ENCODE peak calls at places on chromosome 17, in ten cellular contexts. E is GM13976, K is fibroblast of lung, V is cardiac fibroblast, C is colonic mucosa, I is progenitor cell of endocrine pancreas, L is A549, G is cardiac muscle cell, Y is tibial nerve, J is neural crest cell. H is an unnamed sample.

GRCh38 chr17:45118691-45119090 is 13.6 kb downstream of the PLCD3 start:
- DNase-seq in E (no peak), K (no peak), V (no peak), C (no peak), I (no peak), L (no peak), G (no peak), Y (no peak), J (no peak), H (no peak)

GRCh38 chr17:81867123-81867951 is 3.8 kb downstream of the ARHGDIA start:
- DNase-seq in E (no peak), K (peak), V (peak), C (peak), I (no peak), L (peak), G (peak), Y (no peak), J (no peak), H (no peak)

GRCh38 chr17:10803830-10804498 is at the start of gene TMEM238L:
- DNase-seq in E (no peak), K (no peak), V (no peak), C (peak), I (no peak), L (no peak), G (no peak), Y (no peak), J (no peak), H (no peak)

GRCh38 chr17:2947996-2948550 is 115.3 kb downstream of the OR1D5 start:
- DNase-seq in E (no peak), K (no peak), V (no peak), C (no peak), I (no peak), L (no peak), G (no peak), Y (no peak), J (no peak), H (no peak)

GRCh38 chr17:50311483-50311882 is 34.4 kb upstream of the XYLT2 start:
- DNase-seq in E (no peak), K (no peak), V (no peak), C (no peak), I (no peak), L (no peak), G (no peak), Y (no peak), J (no peak), H (no peak)

GRCh38 chr17:74514632-74515035 is 16.6 kb downstream of the CD300LB start:
- DNase-seq in E (no peak), K (no peak), V (no peak), C (no peak), I (no peak), L (no peak), G (peak), Y (no peak), J (no peak), H (peak)

GRCh38 chr17:54969658-54970572 is 1.4 kb downstream of the STXBP4 start:
- DNase-seq in E (no peak), K (no peak), V (no peak), C (no peak), I (no peak), L (no peak), G (no peak), Y (no peak), J (no peak), H (no peak)

GRCh38 chr17:21296097-21297025 is 11.8 kb downstream of the MAP2K3 start:
- DNase-seq in E (peak), K (no peak), V (no peak), C (no peak), I (no peak), L (no peak), G (no peak), Y (no peak), J (no peak), H (no peak)

GRCh38 chr17:59702304-59702703 is 4.9 kb downstream of the PTRH2 start:
- DNase-seq in E (no peak), K (no peak), V (no peak), C (no peak), I (no peak), L (no peak), G (no peak), Y (no peak), J (no peak), H (no peak)

GRCh38 chr17:75927286-75927922 is 13.4 kb downstream of the FBF1 start:
- DNase-seq in E (peak), K (peak), V (no peak), C (peak), I (no peak), L (peak), G (peak), Y (no peak), J (peak), H (no peak)
- TF ChIP-seq CTCF in E (no peak), K (peak), V (peak), C (peak), I (peak), L (peak), G (peak), Y (no peak), J (peak), H (peak)

GRCh38 chr17:76432712-76433336 is 20.1 kb downstream of the UBE2O start:
- DNase-seq in E (no peak), K (no peak), V (no peak), C (no peak), I (no peak), L (peak), G (no peak), Y (no peak), J (no peak), H (no peak)
- TF ChIP-seq CTCF in E (no peak), K (peak), V (peak), C (peak), I (peak), L (peak), G (peak), Y (peak), J (peak), H (peak)

GRCh38 chr17:28727727-28728363 is 743 bp upstream of the NEK8 start:
- DNase-seq in E (peak), K (no peak), V (peak), C (peak), I (no peak), L (peak), G (peak), Y (no peak), J (peak), H (peak)
- TF ChIP-seq CTCF in E (peak), K (peak), V (peak), C (no peak), I (no peak), L (peak), G (peak), Y (no peak), J (peak), H (peak)

DNA sequence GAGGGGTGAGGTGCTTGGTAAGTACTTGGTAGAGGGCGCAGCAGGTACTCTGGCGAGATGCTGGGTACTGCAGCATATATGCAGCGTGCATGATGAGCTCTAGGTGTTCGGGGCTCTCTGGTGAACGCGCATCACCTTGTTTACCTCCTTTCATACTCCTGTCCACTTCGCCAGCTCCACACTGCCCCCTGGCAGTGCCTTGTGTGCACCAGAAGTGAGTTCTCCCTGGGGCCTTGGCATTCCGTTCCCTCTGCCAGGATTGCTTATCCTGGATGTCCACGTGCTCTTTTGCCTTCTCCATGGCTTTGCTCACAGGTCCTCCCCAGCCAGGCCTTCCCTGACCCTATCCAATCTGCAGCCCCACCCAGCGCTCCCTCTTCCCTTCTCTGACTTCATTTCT is 154.2 kb downstream of the MRM1 start:
- DNase-seq in E (peak), K (no peak), V (peak), C (peak), I (no peak), L (peak), G (peak), Y (no peak), J (peak), H (no peak)
- TF ChIP-seq CTCF in E (peak), K (peak), V (peak), C (peak), I (peak), L (peak), G (peak), Y (no peak), J (peak), H (peak)

GRCh38 chr17:65388911-65389310 is 172.5 kb downstream of the AXIN2 start:
- DNase-seq in E (no peak), K (no peak), V (peak), C (no peak), I (no peak), L (no peak), G (no peak), Y (no peak), J (no peak), H (no peak)
- TF ChIP-seq CTCF in E (no peak), K (no peak), V (no peak), C (no peak), I (no peak), L (no peak), G (no peak), Y (no peak), J (no peak), H (no peak)

GRCh38 chr17:69959291-69959690 is 115.7 kb upstream of the KCNJ16 start:
- DNase-seq in E (no peak), K (no peak), V (no peak), C (no peak), I (no peak), L (no peak), G (no peak), Y (no peak), J (no peak), H (no peak)
- TF ChIP-seq CTCF in E (no peak), K (no peak), V (no peak), C (no peak), I (no peak), L (no peak), G (no peak), Y (no peak), J (no peak), H (no peak)

H was measured in astrocyte of the spinal cord.